ENCODE peak calls at places on chromosomes 11 and 22, in six cellular contexts. M is HCT116, H is GM23338, G is H1, R is GM12878, J is endothelial cell of umbilical vein. T is an unnamed sample.

GRCh38 chr22:23386245-23386631 is 193.9 kb downstream of the IGLL1 start:
- DNase-seq in M (no peak), R (no peak), J (no peak), H (no peak), G (no peak), T (no peak)

GRCh38 chr22:30298005-30298701 is 8.8 kb upstream of the CASTOR1 start:
- DNase-seq in J (no peak), R (no peak), H (no peak), M (no peak), G (no peak), T (no peak)

GRCh38 chr22:49951986-49952896 is 8.3 kb upstream of the PIM3 start:
- DNase-seq in G (no peak), H (no peak), M (no peak), J (peak), R (no peak), T (no peak)

GRCh38 chr11:44585421-44585820 is 20.0 kb downstream of the CD82 start:
- DNase-seq in G (no peak), H (no peak), M (no peak), J (no peak), R (no peak), T (no peak)

GRCh38 chr22:39039306-39040126 is 1.1 kb upstream of the APOBEC3F start:
- DNase-seq in R (no peak), H (no peak), J (no peak), M (no peak), G (no peak), T (peak)

GRCh38 chr11:69372589-69373250 is 78.8 kb downstream of the MYEOV start:
- DNase-seq in M (no peak), G (peak), H (no peak), R (no peak), J (no peak), T (no peak)

GRCh38 chr11:117462848-117463247 is 135.2 kb downstream of the CEP164 start:
- DNase-seq in M (no peak), H (no peak), G (no peak), R (no peak), J (no peak), T (no peak)

GRCh38 chr22:40107756-40108437 is 69.8 kb upstream of the TNRC6B start:
- DNase-seq in G (no peak), J (no peak), R (no peak), H (no peak), M (no peak), T (no peak)

GRCh38 chr11:114477946-114478537 is 38.8 kb downstream of the REXO2 start:
- DNase-seq in G (no peak), M (no peak), H (peak), J (no peak), R (no peak), T (no peak)

GRCh38 chr11:132704796-132705375 is 827.4 kb downstream of the OPCML start:
- DNase-seq in G (no peak), M (no peak), J (no peak), H (no peak), R (no peak), T (no peak)

GRCh38 chr11:32698579-32698978 is 95.9 kb downstream of the CCDC73 start:
- DNase-seq in M (no peak), H (no peak), R (no peak), J (no peak), G (no peak), T (no peak)

GRCh38 chr11:10144954-10145353 is 149.1 kb downstream of the SBF2 start:
- DNase-seq in G (no peak), J (no peak), M (no peak), R (no peak), H (no peak), T (no peak)

GRCh38 chr11:104892723-104893511 is 5.3 kb downstream of the CASP12 start:
- DNase-seq in H (no peak), M (no peak), R (no peak), J (peak), G (no peak), T (no peak)

GRCh38 chr11:554824-555499 is 5.6 kb downstream of the LMNTD2 start:
- DNase-seq in R (no peak), M (peak), H (peak), G (peak), J (no peak), T (no peak)

GRCh38 chr11:393219-394033 is 583 bp upstream of the PKP3 start:
- DNase-seq in M (peak), H (no peak), G (no peak), R (no peak), J (no peak), T (no peak)

GRCh38 chr11:16512163-16512562 is 155.8 kb upstream of the SOX6 start:
- DNase-seq in M (no peak), R (no peak), H (no peak), G (no peak), J (no peak), T (no peak)

GRCh38 chr22:30424471-30425326 is 869 bp upstream of the MTFP1 start:
- DNase-seq in J (no peak), M (no peak), G (peak), H (peak), R (no peak), T (no peak)

GRCh38 chr11:3162410-3163240 is 2.5 kb downstream of the OSBPL5 start:
- DNase-seq in R (no peak), J (no peak), G (no peak), M (no peak), H (no peak), T (no peak)
- TF ChIP-seq EZH2 in R (no peak), J (no peak), G (no peak), M (no peak), H (no peak), T (no peak)

DNA sequence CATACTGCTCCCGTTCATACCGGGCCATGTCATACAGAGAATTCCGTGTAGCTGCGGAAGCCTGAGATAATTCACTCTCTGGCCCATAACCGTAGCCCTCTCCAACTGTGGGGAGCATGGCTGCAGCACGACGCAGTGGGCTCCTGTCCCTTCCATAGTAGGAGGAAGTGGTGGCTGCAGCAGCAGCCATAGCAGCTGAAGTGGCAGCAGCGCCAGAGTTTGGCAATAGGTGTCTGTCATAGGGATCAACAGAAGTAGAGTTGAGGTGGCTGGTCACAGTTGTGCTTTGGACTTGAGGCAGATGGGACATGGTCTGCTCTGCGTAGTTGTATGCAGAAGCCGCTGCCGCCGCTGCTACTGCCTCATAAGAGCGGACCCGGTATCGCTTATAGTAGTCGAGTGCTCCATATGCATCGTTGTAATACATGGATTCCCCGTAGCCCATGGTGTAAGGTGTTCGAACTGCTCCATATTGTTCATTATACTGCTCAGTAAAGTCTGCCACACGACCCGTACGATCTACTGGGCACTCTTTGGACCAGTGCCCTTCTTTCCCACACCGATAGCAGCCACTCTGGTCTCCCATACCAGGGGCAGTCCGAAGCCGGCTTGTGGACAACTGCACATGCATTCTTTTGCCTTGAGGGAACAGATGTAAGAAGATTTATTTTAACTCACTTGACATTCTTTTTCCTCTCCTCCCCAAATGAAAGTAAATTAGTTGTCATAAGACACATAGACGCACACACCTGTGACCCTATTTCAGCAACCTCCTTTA is 8.8 kb downstream of the RBM4B start:
- DNase-seq in H (no peak), J (no peak), G (no peak), M (no peak), R (no peak), T (no peak)
- TF ChIP-seq POLR2AphosphoS5 in H (no peak), J (no peak), G (no peak), M (no peak), R (no peak), T (no peak)

GRCh38 chr11:61041755-61042518 is 60.4 kb upstream of the CD5 start:
- DNase-seq in H (peak), M (no peak), J (peak), R (no peak), G (no peak), T (peak)
- H3K27ac ChIP-seq in H (no peak), M (no peak), J (no peak), R (peak), G (no peak), T (peak)

GRCh38 chr11:8329336-8329735 is 65.7 kb upstream of the LMO1 start:
- DNase-seq in J (no peak), H (no peak), M (no peak), G (no peak), R (no peak), T (no peak)

GRCh38 chr11:8330416-8330815 is 66.7 kb upstream of the LMO1 start:
- DNase-seq in J (no peak), M (no peak), H (no peak), G (no peak), R (no peak), T (no peak)

GRCh38 chr11:8328848-8329330 is 65.2 kb upstream of the LMO1 start:
- DNase-seq in M (peak), R (peak), J (peak), H (peak), G (peak), T (no peak)

GRCh38 chr11:8330896-8331295 is 67.2 kb upstream of the LMO1 start:
- DNase-seq in J (no peak), G (no peak), M (no peak), H (no peak), R (no peak), T (no peak)

GRCh38 chr11:8329961-8330361 is 66.3 kb upstream of the LMO1 start:
- DNase-seq in G (no peak), J (no peak), R (no peak), H (peak), M (no peak), T (peak)
- TF ChIP-seq EZH2 in G (no peak), J (no peak), R (no peak), H (no peak), M (no peak), T (no peak)

T was measured in SK-N-MC.